ENCODE peak calls at places on chromosomes 11 and 22, in nine cellular contexts. S is heart right ventricle; M is fibroblast of lung; R is neural crest cell; L is colonic mucosa; P is WERI-Rb-1; V is CD8-positive, alpha-beta T cell; W is Peyer's patch; A is HFFc6. D is an unnamed sample.
A peak's percentile ranks its signal among the peaks of the same experiment; 100 is the strongest.

GRCh38 chr22:33461698-33462434 is 403.7 kb upstream of the SYN3 start:
- DNase-seq in P (no peak), W (no peak), R (no peak), S (no peak), A (no peak), L (no peak), M (no peak), V (no peak), D (no peak)

GRCh38 chr11:116445108-116446047 is 327.4 kb downstream of the BUD13 start:
- DNase-seq in A (no peak), P (no peak), R (no peak), V (no peak), S (no peak), W (no peak), L (no peak), M (no peak), D (no peak)

GRCh38 chr11:44623716-44624491 is 58.4 kb downstream of the CD82 start:
- DNase-seq in S (no peak), L (peak; percentile 14), A (no peak), M (peak; percentile 50), W (peak; percentile 46), R (peak; percentile 0), P (peak; percentile 18), V (no peak), D (no peak)

GRCh38 chr11:126132319-126132718 is 69.7 kb upstream of the CDON start:
- DNase-seq in M (peak; percentile 87), W (no peak), P (no peak), A (peak; percentile 17), S (no peak), R (no peak), L (no peak), V (no peak), D (no peak)

GRCh38 chr22:29946220-29946619 is 63.2 kb downstream of the MTMR3 start:
- DNase-seq in L (no peak), M (no peak), S (no peak), A (no peak), W (no peak), P (no peak), V (no peak), R (no peak), D (no peak)

GRCh38 chr11:8233691-8234424 is 29.8 kb downstream of the LMO1 start:
- DNase-seq in S (peak; percentile 25), A (no peak), R (no peak), W (no peak), M (peak; percentile 74), L (no peak), V (no peak), P (peak; percentile 86), D (no peak)

GRCh38 chr22:24146190-24146616 is 35.1 kb upstream of the SUSD2 start:
- DNase-seq in W (peak; percentile 90), A (peak; percentile 56), S (no peak), M (peak; percentile 58), V (no peak), R (no peak), L (peak; percentile 81), P (peak; percentile 83), D (no peak)

GRCh38 chr11:112760378-112761060 is 200.7 kb upstream of the NCAM1 start:
- DNase-seq in M (no peak), W (no peak), V (no peak), A (no peak), L (no peak), P (no peak), R (no peak), S (no peak), D (no peak)

GRCh38 chr11:12377824-12378593 is 638 bp downstream of the PARVA start:
- DNase-seq in V (no peak), R (peak; percentile 57), W (peak; percentile 80), A (peak; percentile 83), S (peak; percentile 74), M (peak; percentile 84), P (peak; percentile 39), L (peak; percentile 86), D (no peak)

GRCh38 chr11:129451524-129451923 is 75.9 kb downstream of the BARX2 start:
- DNase-seq in P (no peak), M (no peak), R (no peak), S (no peak), W (no peak), V (no peak), L (no peak), A (no peak), D (no peak)

GRCh38 chr11:111512296-111513239 is at the start of gene BTG4:
- DNase-seq in R (peak; percentile 26), P (peak; percentile 27), V (no peak), M (peak; percentile 36), W (no peak), S (peak; percentile 13), A (no peak), L (no peak), D (no peak)

GRCh38 chr22:24954856-24955255 is 2.3 kb downstream of the KIAA1671 start:
- DNase-seq in V (no peak), M (no peak), S (no peak), A (no peak), L (no peak), W (no peak), R (no peak), P (no peak), D (no peak)

GRCh38 chr11:101583180-101584128 is at the start of gene TRPC6:
- DNase-seq in R (peak; percentile 14), A (no peak), W (no peak), V (no peak), S (peak; percentile 33), P (peak; percentile 33), L (no peak), M (peak; percentile 11), D (no peak)

DNA sequence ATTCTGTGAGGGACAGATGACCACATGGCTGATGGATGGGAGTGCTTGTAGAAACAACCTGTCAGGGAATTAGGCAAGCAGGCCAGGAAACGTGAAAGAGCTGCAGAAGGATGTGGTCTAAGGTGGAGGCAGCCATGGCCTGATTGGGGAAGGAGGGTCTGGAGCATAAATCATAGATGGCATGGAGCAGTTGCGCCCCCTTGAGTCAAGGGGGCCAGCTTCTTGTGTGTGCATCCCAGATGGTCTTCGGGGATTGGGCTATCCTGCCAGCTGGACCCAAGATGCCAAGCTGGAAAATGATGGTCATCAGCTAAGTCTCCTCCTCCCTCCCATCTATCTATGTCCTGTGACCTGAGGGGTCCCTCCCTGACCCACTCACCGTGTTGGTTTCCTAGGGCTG is 119.4 kb upstream of the CLPB start:
- DNase-seq in W (no peak), A (no peak), M (no peak), R (no peak), V (no peak), S (no peak), L (no peak), P (peak; percentile 63), D (no peak)
- TF ChIP-seq CTCF in W (no peak), A (peak; percentile 44), M (no peak), R (no peak), V (no peak), S (no peak), L (no peak), P (peak; percentile 82), D (no peak)

GRCh38 chr22:43227231-43227630 is 40.3 kb upstream of the TTLL12 start:
- DNase-seq in V (no peak), P (no peak), S (no peak), W (no peak), L (no peak), R (no peak), A (no peak), M (no peak), D (no peak)

GRCh38 chr22:43228863-43229262 is 41.9 kb upstream of the TTLL12 start:
- DNase-seq in L (no peak), A (no peak), M (no peak), S (no peak), P (no peak), V (no peak), W (no peak), R (no peak), D (no peak)

GRCh38 chr22:43228330-43228729 is 41.4 kb upstream of the TTLL12 start:
- DNase-seq in V (no peak), S (peak; percentile 35), P (peak; percentile 84), W (no peak), M (no peak), L (peak; percentile 28), A (no peak), R (peak; percentile 65), D (no peak)

GRCh38 chr22:43225609-43226008 is 38.7 kb upstream of the TTLL12 start:
- DNase-seq in L (no peak), W (no peak), V (no peak), R (no peak), P (no peak), S (no peak), M (no peak), A (no peak), D (no peak)

GRCh38 chr22:43226368-43226979 is 39.5 kb upstream of the TTLL12 start:
- DNase-seq in S (no peak), M (peak; percentile 41), V (no peak), L (no peak), A (peak; percentile 30), R (peak; percentile 67), W (no peak), P (peak; percentile 73), D (no peak)
- TF ChIP-seq CTCF in S (no peak), M (no peak), V (no peak), L (no peak), A (no peak), R (peak; percentile 32), W (no peak), P (peak; percentile 37), D (no peak)

GRCh38 chr22:31036671-31037550 is 44.2 kb upstream of the SMTN start:
- DNase-seq in M (peak; percentile 33), A (peak; percentile 77), S (no peak), L (peak; percentile 36), P (no peak), V (no peak), W (peak; percentile 72), R (no peak), D (no peak)
- TF ChIP-seq CTCF in M (no peak), A (peak; percentile 56), S (no peak), L (no peak), P (no peak), V (no peak), W (no peak), R (no peak), D (no peak)

DNA sequence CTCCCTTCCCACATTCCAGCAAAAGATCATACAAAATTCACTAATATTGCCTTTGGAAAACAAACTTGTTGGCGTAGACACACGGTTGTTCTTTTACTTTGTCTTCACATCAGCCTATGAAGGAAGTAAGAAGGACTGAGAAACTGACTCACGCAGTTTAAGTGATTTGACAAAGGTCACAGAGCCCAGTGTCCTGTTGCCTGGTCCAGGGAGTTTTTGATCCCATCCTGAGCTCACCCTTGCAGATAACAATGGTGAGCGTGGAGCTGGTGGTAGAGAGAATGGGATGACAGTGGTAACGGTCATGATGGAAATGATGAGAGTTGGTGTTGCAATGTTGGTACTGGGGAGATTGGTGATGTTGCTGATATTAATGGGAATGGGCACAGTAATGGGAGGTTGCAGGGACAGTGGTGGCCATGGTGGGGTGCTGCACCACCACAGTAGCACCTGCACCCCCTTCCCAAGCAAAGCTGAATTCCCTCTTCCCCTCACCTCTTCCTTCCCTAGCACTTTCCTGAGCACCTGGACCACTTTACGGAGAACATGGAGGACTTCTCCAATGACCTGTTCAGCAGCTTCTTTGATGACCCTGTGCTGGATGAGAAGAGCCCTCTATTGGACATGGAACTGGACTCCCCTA is 22.1 kb downstream of the CREB3L1 start:
- DNase-seq in W (no peak), M (no peak), L (no peak), R (no peak), A (peak; percentile 56), S (no peak), V (no peak), P (no peak), D (no peak)
- TF ChIP-seq CTCF in W (no peak), M (no peak), L (no peak), R (no peak), A (peak; percentile 48), S (no peak), V (no peak), P (peak; percentile 48), D (no peak)

D was measured in activated B cell treated with CpG ODN at 0.5 μM for 24 hours.